ENCODE peak calls at places on chromosome 11, in ten cellular contexts. K is GM06990, H is GM23338, C is cardiac muscle cell, B is epithelial cell of esophagus, X is ovary, L is fibroblast of the aortic adventitia, D is GM20000, J is endothelial cell, G is fibroblast of mammary gland. M is an unnamed sample.
A peak's percentile ranks its signal among the peaks of the same experiment; 100 is the strongest.

GRCh38 chr11:72716291-72716690 is 35.9 kb downstream of the ARAP1 start:
- DNase-seq in K (no peak), H (no peak), C (no peak), B (no peak), X (no peak), L (no peak), D (no peak), J (no peak), G (no peak), M (peak; percentile 49)

GRCh38 chr11:64875369-64876225 is 2.8 kb downstream of the EHD1 start:
- DNase-seq in K (no peak), H (no peak), C (no peak), B (peak; percentile 48), X (no peak), L (no peak), D (no peak), J (no peak), G (no peak), M (no peak)

GRCh38 chr11:373716-374551 is 4.6 kb downstream of the B4GALNT4 start:
- DNase-seq in K (no peak), H (no peak), C (no peak), B (no peak), X (peak; percentile 44), L (no peak), D (no peak), J (no peak), G (no peak), M (peak; percentile 9)

GRCh38 chr11:81174646-81175330 is 1558.9 kb downstream of the FAM181B start:
- DNase-seq in K (no peak), H (no peak), C (no peak), B (no peak), X (no peak), L (no peak), D (no peak), J (no peak), G (no peak), M (no peak)

GRCh38 chr11:35651263-35651662 is 11.3 kb upstream of the TRIM44 start:
- DNase-seq in K (no peak), H (no peak), C (no peak), B (no peak), X (no peak), L (no peak), D (no peak), J (no peak), G (no peak), M (no peak)

GRCh38 chr11:70934999-70935768 is 317.2 kb downstream of the SHANK2 start:
- DNase-seq in K (no peak), H (no peak), C (no peak), B (peak; percentile 44), X (no peak), L (no peak), D (no peak), J (no peak), G (peak; percentile 33), M (no peak)

GRCh38 chr11:3058753-3059664 is 1.8 kb upstream of the CARS1 start:
- DNase-seq in K (no peak), H (peak; percentile 85), C (no peak), B (peak; percentile 92), X (no peak), L (peak; percentile 87), D (no peak), J (no peak), G (peak; percentile 92), M (no peak)

GRCh38 chr11:64249563-64250405 is 1.5 kb upstream of the PLCB3 start:
- DNase-seq in K (no peak), H (peak; percentile 78), C (no peak), B (no peak), X (no peak), L (no peak), D (no peak), J (no peak), G (no peak), M (no peak)

GRCh38 chr11:91653091-91653754 is 571.4 kb upstream of the FAT3 start:
- DNase-seq in K (no peak), H (no peak), C (no peak), B (peak; percentile 1), X (no peak), L (no peak), D (no peak), J (no peak), G (no peak), M (no peak)

GRCh38 chr11:64334764-64335741 is 5.0 kb upstream of the CCDC88B start:
- DNase-seq in K (peak; percentile 81), H (peak; percentile 56), C (peak; percentile 73), B (peak; percentile 99), X (no peak), L (peak; percentile 94), D (peak; percentile 88), J (no peak), G (peak; percentile 94), M (peak; percentile 87)

GRCh38 chr11:66557733-66558326 is 10.6 kb downstream of the CTSF start:
- DNase-seq in K (no peak), H (no peak), C (no peak), B (no peak), X (no peak), L (no peak), D (no peak), J (no peak), G (no peak), M (no peak)

DNA sequence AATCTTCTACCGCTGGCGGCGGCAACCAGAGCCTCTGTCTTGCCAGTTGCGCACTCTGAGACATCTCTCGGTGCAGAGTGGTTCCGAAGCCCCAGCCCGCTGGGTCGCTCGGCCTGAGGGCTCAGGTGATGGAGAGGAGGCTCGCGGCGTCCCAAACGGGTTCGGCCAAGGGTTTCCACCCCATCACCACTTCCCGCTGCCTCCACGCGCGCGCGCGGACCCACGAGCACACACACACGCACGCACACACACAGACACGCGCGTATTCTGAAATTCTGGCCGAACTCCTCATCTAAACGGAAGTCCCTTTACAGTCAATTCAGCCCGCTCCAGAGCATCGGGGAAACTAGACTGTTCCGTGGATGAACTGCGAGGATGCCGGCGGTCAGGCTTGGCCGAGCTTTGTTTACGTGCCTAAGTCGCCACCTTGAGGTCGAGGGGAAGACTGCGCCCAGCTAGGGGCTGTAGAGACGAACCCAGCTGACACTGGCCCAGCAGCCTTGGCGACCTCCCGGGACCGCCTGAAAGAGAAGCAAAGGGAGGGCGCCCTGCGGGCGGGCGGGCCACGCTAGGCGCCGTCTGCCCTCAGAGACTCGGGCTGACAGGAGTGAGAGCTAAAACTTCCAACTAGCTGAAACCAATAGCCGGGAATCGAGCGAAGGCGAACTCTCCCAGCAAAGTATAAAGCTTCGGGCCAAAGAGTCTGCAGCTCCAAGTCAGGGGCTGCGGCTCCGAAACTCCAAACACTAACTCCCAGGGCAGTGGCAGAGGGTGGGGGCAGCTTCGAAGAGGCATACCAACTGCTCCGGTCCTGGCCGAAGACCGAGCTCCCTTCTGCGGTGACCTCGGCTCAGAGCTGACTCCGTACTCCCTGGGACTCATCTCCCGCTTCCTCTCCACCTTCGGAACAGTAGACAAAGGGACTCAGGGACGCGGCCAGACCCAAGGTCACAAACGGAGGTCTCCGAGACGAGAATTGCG is 124.8 kb upstream of the C11orf58 start:
- DNase-seq in K (peak; percentile 51), H (peak; percentile 97), C (peak; percentile 94), B (peak; percentile 85), X (peak; percentile 84), L (peak; percentile 75), D (peak; percentile 86), J (peak; percentile 94), G (peak; percentile 75), M (peak; percentile 93)
- TF ChIP-seq CTCF in K (peak; percentile 86), H (peak; percentile 75), C (peak; percentile 86), B (peak; percentile 91), X (peak; percentile 69), L (peak; percentile 89), D (peak; percentile 97), J (peak; percentile 87), G (peak; percentile 77), M (peak; percentile 87)

GRCh38 chr11:126419801-126420729 is 64.6 kb downstream of the ST3GAL4 start:
- DNase-seq in K (peak; percentile 33), H (no peak), C (no peak), B (no peak), X (no peak), L (peak; percentile 61), D (peak; percentile 78), J (no peak), G (peak; percentile 38), M (no peak)

GRCh38 chr11:126415128-126415527 is 59.6 kb downstream of the ST3GAL4 start:
- DNase-seq in K (no peak), H (no peak), C (no peak), B (no peak), X (peak; percentile 99), L (peak; percentile 99), D (no peak), J (no peak), G (peak; percentile 85), M (no peak)

GRCh38 chr11:126416542-126417090 is 61.1 kb downstream of the ST3GAL4 start:
- DNase-seq in K (peak; percentile 66), H (peak; percentile 91), C (peak; percentile 74), B (peak; percentile 67), X (peak; percentile 92), L (peak; percentile 79), D (peak; percentile 89), J (peak; percentile 75), G (peak; percentile 74), M (peak; percentile 85)

GRCh38 chr11:126415669-126416420 is 60.4 kb downstream of the ST3GAL4 start:
- DNase-seq in K (no peak), H (no peak), C (no peak), B (no peak), X (peak; percentile 90), L (peak; percentile 91), D (no peak), J (no peak), G (no peak), M (no peak)

DNA sequence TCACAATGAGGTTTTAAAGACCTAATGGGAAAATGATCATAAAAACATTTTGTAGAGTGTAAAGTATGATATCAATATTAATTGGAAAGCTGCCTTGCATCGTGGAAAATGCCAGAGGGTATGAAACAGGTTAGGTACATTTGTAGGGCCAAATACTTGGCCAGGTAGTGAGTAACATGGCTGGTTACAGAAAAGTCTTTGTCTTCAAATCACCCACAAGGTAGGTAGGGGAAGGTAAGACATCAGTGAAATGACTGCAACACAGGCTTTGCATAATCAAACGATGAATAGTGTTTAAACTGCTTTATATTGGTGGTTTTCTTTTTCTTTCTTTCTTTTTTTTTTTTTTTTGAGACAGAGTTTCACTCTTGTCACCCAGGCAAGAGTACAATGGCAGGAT is 62.0 kb downstream of the ST3GAL4 start:
- DNase-seq in K (no peak), H (no peak), C (no peak), B (peak; percentile 60), X (no peak), L (no peak), D (no peak), J (no peak), G (no peak), M (no peak)
- TF ChIP-seq CTCF in K (no peak), H (no peak), C (no peak), B (no peak), X (no peak), L (no peak), D (no peak), J (no peak), G (no peak), M (no peak)

GRCh38 chr11:12102588-12103410 is 7.6 kb upstream of the MICAL2 start:
- DNase-seq in K (no peak), H (peak; percentile 44), C (no peak), B (no peak), X (no peak), L (no peak), D (no peak), J (no peak), G (no peak), M (no peak)
- TF ChIP-seq CTCF in K (no peak), H (no peak), C (no peak), B (peak; percentile 44), X (no peak), L (no peak), D (no peak), J (no peak), G (peak; percentile 14), M (no peak)

GRCh38 chr11:61384271-61385242 is 7.8 kb upstream of the TMEM216 start:
- DNase-seq in K (no peak), H (peak; percentile 72), C (peak; percentile 14), B (peak; percentile 60), X (no peak), L (peak; percentile 70), D (no peak), J (peak; percentile 26), G (peak; percentile 62), M (peak; percentile 22)
- TF ChIP-seq CTCF in K (peak; percentile 29), H (peak; percentile 52), C (peak; percentile 50), B (peak; percentile 48), X (no peak), L (peak; percentile 68), D (no peak), J (no peak), G (peak; percentile 67), M (no peak)